ENCODE peak calls at places on chromosomes 12 and 14, in seven cellular contexts. D is ovary, Y is AG10803, O is fibroblast of mammary gland, K is progenitor cell of endocrine pancreas, B is gastrocnemius medialis, W is endothelial cell. L is an unnamed sample.

GRCh38 chr12:21265932-21266331 is 68.8 kb downstream of the SLCO1A2 start:
- DNase-seq in B (no peak), W (no peak), D (no peak), K (no peak), Y (no peak), O (no peak), L (no peak)

GRCh38 chr12:49866859-49867579 is 24.1 kb upstream of the BCDIN3D start:
- DNase-seq in B (peak), Y (peak), O (peak), D (peak), K (peak), W (peak), L (no peak)

GRCh38 chr12:77686760-77687159 is 143.9 kb upstream of the NAV3 start:
- DNase-seq in O (peak), W (no peak), Y (peak), B (no peak), D (no peak), K (no peak), L (no peak)

GRCh38 chr12:102659200-102659911 is 179.0 kb upstream of the IGF1 start:
- DNase-seq in K (no peak), O (no peak), W (no peak), B (no peak), Y (peak), D (no peak), L (no peak)

GRCh38 chr14:52283099-52283498 is 15.6 kb downstream of the PTGDR start:
- DNase-seq in D (no peak), O (no peak), Y (no peak), W (no peak), K (no peak), B (no peak), L (no peak)

GRCh38 chr12:115267464-115267863 is 583.5 kb upstream of the TBX3 start:
- DNase-seq in K (no peak), Y (peak), B (peak), D (no peak), W (no peak), O (peak), L (no peak)

GRCh38 chr14:31122098-31122611 is 85.4 kb downstream of the HECTD1 start:
- DNase-seq in W (no peak), B (no peak), Y (peak), O (peak), D (no peak), K (no peak), L (no peak)

GRCh38 chr12:109836916-109837315 is 3.7 kb upstream of the TRPV4 start:
- DNase-seq in W (no peak), B (no peak), O (peak), K (no peak), Y (peak), D (no peak), L (no peak)

GRCh38 chr14:69999246-69999645 is 120.0 kb downstream of the SMOC1 start:
- DNase-seq in W (no peak), B (no peak), K (no peak), D (no peak), O (peak), Y (no peak), L (no peak)

GRCh38 chr12:48810817-48811453 is 7.4 kb upstream of the CACNB3 start:
- DNase-seq in O (peak), W (no peak), K (no peak), B (no peak), Y (peak), D (peak), L (peak)

GRCh38 chr12:62692884-62693283 is 226.3 kb downstream of the MON2 start:
- DNase-seq in K (no peak), Y (peak), W (no peak), O (peak), D (no peak), B (no peak), L (no peak)

GRCh38 chr12:113388351-113388750 is 15.3 kb downstream of the SDS start:
- DNase-seq in D (no peak), Y (no peak), K (no peak), W (no peak), B (no peak), O (no peak), L (no peak)
- TF ChIP-seq CTCF in D (no peak), Y (no peak), K (no peak), W (no peak), B (no peak), O (no peak), L (no peak)

GRCh38 chr14:95891742-95892141 is 15.1 kb downstream of the TUNAR start:
- DNase-seq in Y (peak), O (peak), W (no peak), B (no peak), D (no peak), K (no peak), L (no peak)

GRCh38 chr14:95892142-95892541 is 15.5 kb downstream of the TUNAR start:
- DNase-seq in Y (no peak), W (no peak), D (no peak), B (no peak), O (no peak), K (no peak), L (no peak)

GRCh38 chr14:95897280-95897679 is 20.6 kb downstream of the TUNAR start:
- DNase-seq in O (no peak), D (no peak), Y (no peak), K (no peak), B (no peak), W (no peak), L (no peak)

GRCh38 chr14:95896628-95897027 is 20.0 kb downstream of the TUNAR start:
- DNase-seq in O (no peak), Y (no peak), W (no peak), K (no peak), D (no peak), B (no peak), L (no peak)

GRCh38 chr14:95895720-95896119 is 19.1 kb downstream of the TUNAR start:
- DNase-seq in D (no peak), K (no peak), B (no peak), W (peak), O (no peak), Y (no peak), L (no peak)
- TF ChIP-seq CTCF in D (no peak), K (peak), B (no peak), W (peak), O (no peak), Y (peak), L (peak)

DNA sequence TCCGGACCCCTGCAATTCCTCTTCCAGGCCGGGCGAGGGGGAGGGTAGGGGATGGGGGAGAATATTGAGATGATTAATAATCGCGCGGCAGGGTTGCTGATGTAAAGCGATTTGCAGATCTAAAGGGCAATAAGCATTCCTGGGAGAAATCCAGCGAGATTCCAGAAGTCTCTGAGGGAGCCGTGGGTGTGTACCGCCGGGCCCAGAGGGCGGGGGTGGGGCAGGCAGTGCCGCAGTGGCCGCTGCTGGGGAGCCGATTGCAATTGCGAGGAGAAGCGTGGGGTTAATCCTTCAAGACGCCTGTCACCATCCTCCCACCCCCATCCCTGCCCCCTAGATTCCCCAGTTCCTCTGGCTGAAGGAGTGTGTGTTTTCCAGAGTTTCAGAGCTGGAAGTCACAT is 16.4 kb downstream of the FOS start:
- DNase-seq in W (peak), D (peak), K (peak), O (peak), B (peak), Y (peak), L (peak)
- TF ChIP-seq CTCF in W (no peak), D (no peak), K (no peak), O (no peak), B (no peak), Y (no peak), L (no peak)

DNA sequence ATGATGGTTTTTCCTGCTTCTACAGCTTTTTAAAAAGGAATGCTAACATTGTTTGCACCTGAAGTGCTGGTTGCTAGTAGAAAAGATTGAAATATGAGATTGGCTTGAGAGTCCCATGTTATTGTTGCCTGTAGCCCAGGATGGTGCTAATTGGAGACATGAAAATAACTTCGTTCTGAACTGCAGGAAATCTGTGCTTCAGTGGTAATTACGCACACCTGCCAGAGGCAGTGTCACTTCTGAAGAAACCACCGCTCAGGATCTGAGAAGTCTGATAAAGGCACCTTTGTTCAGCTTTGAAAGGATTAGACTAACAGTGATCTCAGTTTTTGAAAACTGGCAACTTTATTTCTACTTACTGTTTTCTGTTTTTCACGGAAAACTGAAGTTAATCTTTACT is 15.5 kb upstream of the ATP6V0A2 start:
- DNase-seq in Y (no peak), D (no peak), B (no peak), K (no peak), O (no peak), W (no peak), L (no peak)
- TF ChIP-seq CTCF in Y (no peak), D (no peak), B (no peak), K (no peak), O (no peak), W (no peak), L (no peak)

GRCh38 chr12:52395761-52396434 is 10.2 kb downstream of the KRT82 start:
- DNase-seq in O (peak), B (no peak), D (peak), W (peak), K (peak), Y (peak), L (no peak)
- TF ChIP-seq CTCF in O (peak), B (no peak), D (no peak), W (peak), K (peak), Y (peak), L (peak)

GRCh38 chr12:55931317-55931779 is 386 bp downstream of the DGKA start:
- DNase-seq in K (no peak), B (no peak), Y (no peak), D (no peak), O (no peak), W (no peak), L (no peak)

GRCh38 chr12:55929306-55929791 is 1.6 kb upstream of the DGKA start:
- DNase-seq in W (no peak), K (no peak), B (peak), D (no peak), O (no peak), Y (no peak), L (no peak)

GRCh38 chr12:55931780-55932545 is 1.0 kb downstream of the DGKA start:
- DNase-seq in B (peak), Y (peak), K (peak), O (peak), D (peak), W (peak), L (no peak)

GRCh38 chr12:55932546-55932919 is 1.6 kb downstream of the DGKA start:
- DNase-seq in O (peak), B (no peak), Y (peak), D (no peak), K (no peak), W (no peak), L (no peak)

GRCh38 chr12:55930771-55931316 is at the start of gene DGKA:
- DNase-seq in K (no peak), B (no peak), Y (peak), O (peak), D (peak), W (peak), L (no peak)
- TF ChIP-seq CTCF in K (peak), B (peak), Y (peak), O (peak), D (no peak), W (peak), L (peak)